ENCODE peak calls at places on chromosome 4, in eight cellular contexts. One of them, this sample, is unnamed. For H3K4me1, the result is how much of the 10 kb centered on the place peaks cover.

GRCh38 chr4:72451349-72451748 is 117.7 kb downstream of the ADAMTS3 start:
- DNase-seq in stomach: peak
- DNase-seq in K562: no peak
- DNase-seq in A549: no peak
- DNase-seq in ovary: peak
- DNase-seq in tibial nerve: peak
- DNase-seq in sigmoid colon: peak
- DNase-seq in HepG2: no peak
- DNase-seq in this sample: no peak

GRCh38 chr4:139455187-139455586 is 1.3 kb downstream of the RAB33B start:
- DNase-seq in A549: no peak
- DNase-seq in HepG2: no peak
- DNase-seq in stomach: no peak
- DNase-seq in K562: no peak
- DNase-seq in sigmoid colon: no peak
- DNase-seq in ovary: no peak
- DNase-seq in tibial nerve: no peak
- DNase-seq in this sample: no peak

GRCh38 chr4:48073567-48074103 is 57.1 kb downstream of the NIPAL1 start:
- DNase-seq in ovary: no peak
- DNase-seq in K562: no peak
- DNase-seq in A549: no peak
- DNase-seq in HepG2: no peak
- DNase-seq in stomach: no peak
- DNase-seq in tibial nerve: no peak
- DNase-seq in sigmoid colon: no peak
- DNase-seq in this sample: no peak

GRCh38 chr4:119028296-119028695 is 107.3 kb upstream of the MYOZ2 start:
- DNase-seq in sigmoid colon: no peak
- DNase-seq in A549: no peak
- DNase-seq in stomach: no peak
- DNase-seq in K562: no peak
- DNase-seq in ovary: no peak
- DNase-seq in tibial nerve: no peak
- DNase-seq in HepG2: no peak
- DNase-seq in this sample: no peak

GRCh38 chr4:127783026-127783769 is 1.1 kb downstream of the HSPA4L start:
- DNase-seq in tibial nerve: peak
- DNase-seq in A549: peak
- DNase-seq in ovary: peak
- DNase-seq in sigmoid colon: peak
- DNase-seq in HepG2: peak
- DNase-seq in K562: peak
- DNase-seq in stomach: peak
- DNase-seq in this sample: no peak

GRCh38 chr4:99886146-99886545 is 8.1 kb downstream of the LAMTOR3 start:
- DNase-seq in sigmoid colon: no peak
- DNase-seq in HepG2: no peak
- DNase-seq in stomach: no peak
- DNase-seq in A549: no peak
- DNase-seq in K562: no peak
- DNase-seq in ovary: no peak
- DNase-seq in tibial nerve: no peak
- DNase-seq in this sample: no peak

GRCh38 chr4:68344785-68345184 is 5.1 kb downstream of the YTHDC1 start:
- DNase-seq in A549: no peak
- DNase-seq in stomach: no peak
- DNase-seq in ovary: no peak
- DNase-seq in K562: no peak
- DNase-seq in sigmoid colon: no peak
- DNase-seq in HepG2: no peak
- DNase-seq in tibial nerve: no peak
- DNase-seq in this sample: no peak

GRCh38 chr4:16021804-16022560 is 59.0 kb upstream of the FGFBP2 start:
- DNase-seq in K562: no peak
- DNase-seq in stomach: no peak
- DNase-seq in tibial nerve: no peak
- DNase-seq in A549: no peak
- DNase-seq in sigmoid colon: no peak
- DNase-seq in HepG2: no peak
- DNase-seq in ovary: no peak
- DNase-seq in this sample: no peak

GRCh38 chr4:175435437-175435836 is 376.6 kb downstream of the GPM6A start:
- DNase-seq in A549: no peak
- DNase-seq in stomach: no peak
- DNase-seq in ovary: no peak
- DNase-seq in sigmoid colon: no peak
- DNase-seq in HepG2: no peak
- DNase-seq in tibial nerve: no peak
- DNase-seq in K562: no peak
- DNase-seq in this sample: no peak

GRCh38 chr4:89226665-89227572 is 80.7 kb downstream of the GPRIN3 start:
- DNase-seq in ovary: peak
- DNase-seq in tibial nerve: peak
- DNase-seq in sigmoid colon: peak
- DNase-seq in HepG2: peak
- DNase-seq in A549: peak
- DNase-seq in stomach: peak
- DNase-seq in K562: peak
- DNase-seq in this sample: no peak

DNA sequence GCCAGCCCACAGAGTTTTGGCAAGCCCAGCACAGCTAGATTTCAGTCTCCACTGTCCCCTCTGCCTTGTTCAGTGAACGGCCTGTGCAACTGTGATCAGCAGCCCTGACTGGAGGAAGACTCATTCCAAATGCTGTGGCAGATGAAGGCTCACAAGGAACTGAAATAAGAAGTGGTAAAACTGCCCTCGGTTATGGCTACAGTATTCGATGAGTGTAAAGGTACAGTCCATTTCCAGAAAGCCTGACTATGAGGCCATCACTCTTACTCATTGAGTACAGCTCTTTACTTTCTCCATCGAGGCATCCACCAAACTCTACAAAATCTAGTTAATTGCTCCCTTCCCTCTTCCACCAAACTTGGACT is 69.1 kb downstream of the RHOH start:
- DNase-seq in A549: no peak
- DNase-seq in tibial nerve: no peak
- DNase-seq in K562: no peak
- DNase-seq in HepG2: no peak
- DNase-seq in sigmoid colon: no peak
- DNase-seq in stomach: no peak
- DNase-seq in ovary: no peak
- DNase-seq in this sample: no peak
- TF ChIP-seq EP300 in A549: no peak
- TF ChIP-seq EP300 in tibial nerve: no peak
- TF ChIP-seq EP300 in K562: no peak
- TF ChIP-seq EP300 in HepG2: no peak
- TF ChIP-seq EP300 in sigmoid colon: no peak
- TF ChIP-seq EP300 in stomach: no peak
- TF ChIP-seq EP300 in ovary: no peak
- TF ChIP-seq EP300 in this sample: no peak

GRCh38 chr4:6716018-6716911 is at the start of gene BLOC1S4:
- DNase-seq in A549: peak
- DNase-seq in ovary: peak
- DNase-seq in stomach: peak
- DNase-seq in HepG2: peak
- DNase-seq in K562: peak
- DNase-seq in sigmoid colon: peak
- DNase-seq in tibial nerve: peak
- DNase-seq in this sample: peak
- TF ChIP-seq CTCF in A549: no peak
- TF ChIP-seq CTCF in ovary: peak
- TF ChIP-seq CTCF in stomach: no peak
- TF ChIP-seq CTCF in HepG2: no peak
- TF ChIP-seq CTCF in K562: peak
- TF ChIP-seq CTCF in sigmoid colon: no peak
- TF ChIP-seq CTCF in tibial nerve: peak
- TF ChIP-seq CTCF in this sample: no peak

DNA sequence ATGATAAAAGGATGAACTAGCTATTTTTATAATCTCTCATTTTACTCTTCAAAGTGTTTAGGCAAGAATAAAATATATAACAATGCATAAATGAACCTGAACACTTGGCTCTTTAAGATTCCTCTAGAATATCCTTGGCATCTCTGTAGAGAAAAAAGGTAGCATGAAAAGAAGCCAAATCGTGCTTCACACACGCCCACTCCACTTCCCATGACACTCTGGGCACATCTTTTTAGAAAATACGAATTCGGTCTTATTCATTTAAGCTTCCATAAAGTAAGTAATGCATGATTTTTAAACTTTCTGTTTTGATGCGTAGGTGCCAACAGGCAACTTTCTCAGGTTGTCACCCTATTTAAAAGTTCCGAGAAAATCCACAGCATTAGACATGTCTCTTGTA is 73.6 kb upstream of the SORBS2 start:
- DNase-seq in HepG2: no peak
- DNase-seq in A549: no peak
- DNase-seq in tibial nerve: no peak
- DNase-seq in ovary: no peak
- DNase-seq in stomach: no peak
- DNase-seq in sigmoid colon: no peak
- DNase-seq in K562: no peak
- DNase-seq in this sample: no peak
- H3K4me1 ChIP-seq in HepG2: under half
- H3K4me1 ChIP-seq in A549: under half
- H3K4me1 ChIP-seq in tibial nerve: under half
- H3K4me1 ChIP-seq in ovary: under half
- H3K4me1 ChIP-seq in stomach: under half
- H3K4me1 ChIP-seq in sigmoid colon: under half
- H3K4me1 ChIP-seq in K562: under half
- H3K4me1 ChIP-seq in this sample: under half

DNA sequence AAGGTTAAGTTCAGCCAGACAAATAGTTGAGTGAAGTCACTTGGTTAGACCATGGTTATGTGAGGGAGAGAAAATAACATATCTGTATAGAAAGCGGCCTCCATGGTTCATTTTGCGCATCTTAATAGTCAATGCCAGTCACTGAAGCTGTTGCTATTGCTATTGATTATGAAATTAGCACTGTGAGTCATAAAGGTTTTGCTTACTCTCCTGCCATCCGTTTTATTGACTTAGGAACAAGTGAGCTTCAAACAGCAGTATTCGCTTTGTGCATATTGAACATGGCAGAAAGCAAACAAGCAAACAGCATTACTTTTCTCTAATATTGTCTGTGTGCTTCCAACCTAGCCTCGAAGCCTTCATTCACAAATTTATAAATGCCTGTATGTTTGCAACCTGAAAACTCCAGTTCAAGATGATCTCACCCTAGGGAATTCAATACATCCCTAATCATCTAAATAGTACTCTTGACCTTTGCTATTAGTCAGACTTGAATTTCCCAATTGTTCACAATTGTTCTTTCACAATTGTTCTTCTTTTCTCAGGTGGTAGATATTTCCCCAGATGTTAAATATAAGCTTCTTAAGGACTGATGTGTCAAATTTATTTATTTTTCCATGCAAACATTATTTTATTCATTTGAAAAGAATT is 55.9 kb upstream of the GABRA2 start:
- DNase-seq in stomach: no peak
- DNase-seq in ovary: no peak
- DNase-seq in HepG2: peak
- DNase-seq in K562: no peak
- DNase-seq in tibial nerve: no peak
- DNase-seq in sigmoid colon: no peak
- DNase-seq in A549: no peak
- DNase-seq in this sample: no peak
- TF ChIP-seq EP300 in stomach: no peak
- TF ChIP-seq EP300 in ovary: no peak
- TF ChIP-seq EP300 in HepG2: no peak
- TF ChIP-seq EP300 in K562: no peak
- TF ChIP-seq EP300 in tibial nerve: no peak
- TF ChIP-seq EP300 in sigmoid colon: no peak
- TF ChIP-seq EP300 in A549: no peak
- TF ChIP-seq EP300 in this sample: no peak

GRCh38 chr4:76948441-76949292 is 885 bp upstream of the SEPTIN11 start:
- DNase-seq in K562: peak
- DNase-seq in A549: peak
- DNase-seq in HepG2: peak
- DNase-seq in sigmoid colon: peak
- DNase-seq in tibial nerve: peak
- DNase-seq in ovary: peak
- DNase-seq in stomach: peak
- DNase-seq in this sample: peak
- TF ChIP-seq CTCF in K562: no peak
- TF ChIP-seq CTCF in A549: no peak
- TF ChIP-seq CTCF in HepG2: peak
- TF ChIP-seq CTCF in sigmoid colon: no peak
- TF ChIP-seq CTCF in tibial nerve: no peak
- TF ChIP-seq CTCF in ovary: no peak
- TF ChIP-seq CTCF in stomach: no peak
- TF ChIP-seq CTCF in this sample: no peak

DNA sequence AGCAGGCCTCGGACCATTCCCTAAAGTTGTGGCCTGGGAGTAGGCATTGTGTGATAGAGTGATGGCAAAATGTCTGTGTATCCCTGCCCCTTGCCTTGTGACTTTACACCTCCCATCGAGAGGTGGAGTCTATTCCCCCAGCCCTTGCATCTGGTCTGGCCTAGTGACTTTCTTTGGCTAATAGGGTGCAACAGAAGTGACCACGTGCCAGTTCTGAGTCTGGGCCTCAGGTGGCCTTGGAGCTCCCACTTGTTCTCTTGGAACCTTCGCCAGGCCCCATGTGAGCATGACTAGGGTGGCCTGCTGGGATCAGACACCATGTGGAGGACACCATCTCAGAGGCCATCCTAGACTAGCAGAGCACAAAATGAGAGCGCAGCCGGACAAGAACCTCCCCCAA is 3.9 kb upstream of the RNF4 start:
- DNase-seq in ovary: no peak
- DNase-seq in K562: no peak
- DNase-seq in tibial nerve: no peak
- DNase-seq in stomach: no peak
- DNase-seq in HepG2: no peak
- DNase-seq in A549: no peak
- DNase-seq in sigmoid colon: no peak
- DNase-seq in this sample: no peak
- H3K4me1 ChIP-seq in ovary: under half
- H3K4me1 ChIP-seq in K562: half or more
- H3K4me1 ChIP-seq in tibial nerve: under half
- H3K4me1 ChIP-seq in stomach: under half
- H3K4me1 ChIP-seq in HepG2: under half
- H3K4me1 ChIP-seq in A549: under half
- H3K4me1 ChIP-seq in sigmoid colon: under half
- H3K4me1 ChIP-seq in this sample: under half

GRCh38 chr4:52477191-52477590 is 181.9 kb downstream of the USP46 start:
- DNase-seq in HepG2: no peak
- DNase-seq in A549: no peak
- DNase-seq in sigmoid colon: no peak
- DNase-seq in stomach: no peak
- DNase-seq in K562: no peak
- DNase-seq in tibial nerve: no peak
- DNase-seq in ovary: no peak
- DNase-seq in this sample: no peak
- TF ChIP-seq EP300 in HepG2: no peak
- TF ChIP-seq EP300 in A549: no peak
- TF ChIP-seq EP300 in sigmoid colon: no peak
- TF ChIP-seq EP300 in stomach: no peak
- TF ChIP-seq EP300 in K562: no peak
- TF ChIP-seq EP300 in tibial nerve: no peak
- TF ChIP-seq EP300 in ovary: no peak
- TF ChIP-seq EP300 in this sample: no peak

This sample was measured in upper lobe of left lung.